ENCODE peak calls at places on chromosomes 1 and 21, in five cellular contexts. Y, F, M, I and G are unnamed samples.

GRCh38 chr1:156498447-156499193 is 2.0 kb downstream of the MEF2D start:
- DNase-seq in F (no peak), Y (no peak), I (peak; percentile 72), M (no peak), G (no peak)

GRCh38 chr1:150302338-150302737 is 8.7 kb downstream of the MRPS21 start:
- DNase-seq in I (no peak), F (no peak), Y (no peak), M (peak; percentile 53), G (no peak)

GRCh38 chr1:227604446-227604845 is 41.1 kb downstream of the ZNF678 start:
- DNase-seq in Y (no peak), I (no peak), M (no peak), F (no peak), G (no peak)

GRCh38 chr1:45880930-45881329 is 77.5 kb downstream of the MAST2 start:
- DNase-seq in F (no peak), I (peak; percentile 75), M (no peak), Y (no peak), G (no peak)

GRCh38 chr1:152497273-152497672 is 13.3 kb upstream of the LCE5A start:
- DNase-seq in M (no peak), Y (no peak), F (no peak), I (no peak), G (no peak)

GRCh38 chr1:175191654-175192053 is 922 bp downstream of the KIAA0040 start:
- DNase-seq in F (no peak), I (no peak), Y (no peak), M (no peak), G (no peak)

GRCh38 chr21:15617968-15618367 is 111.8 kb upstream of the USP25 start:
- DNase-seq in M (no peak), F (no peak), I (peak; percentile 21), Y (no peak), G (no peak)

GRCh38 chr1:226344441-226345120 is 35.6 kb upstream of the LIN9 start:
- DNase-seq in M (no peak), F (no peak), I (no peak), Y (no peak), G (no peak)

GRCh38 chr1:1118893-1119220 is 3.0 kb upstream of the C1orf159 start:
- DNase-seq in Y (no peak), F (no peak), M (no peak), I (no peak), G (no peak)

GRCh38 chr1:9400425-9401079 is 107.9 kb downstream of the SPSB1 start:
- DNase-seq in I (peak; percentile 46), Y (no peak), M (no peak), F (peak; percentile 25), G (no peak)

GRCh38 chr1:30684881-30685795 is 38.2 kb downstream of the MATN1 start:
- DNase-seq in M (no peak), F (no peak), I (no peak), Y (peak; percentile 89), G (peak; percentile 86)

GRCh38 chr1:41754540-41754939 is 164.2 kb downstream of the HIVEP3 start:
- DNase-seq in Y (no peak), M (no peak), F (no peak), I (no peak), G (no peak)

GRCh38 chr1:153617677-153618076 is 1.6 kb upstream of the S100A14 start:
- DNase-seq in M (no peak), Y (peak; percentile 49), F (peak; percentile 59), I (no peak), G (peak; percentile 75)

GRCh38 chr1:54922921-54923421 is 36.0 kb upstream of the DHCR24 start:
- DNase-seq in Y (no peak), F (no peak), M (no peak), I (no peak), G (no peak)

GRCh38 chr1:60108223-60108622 is 34.7 kb upstream of the C1orf87 start:
- DNase-seq in F (no peak), I (no peak), Y (no peak), M (no peak), G (no peak)

GRCh38 chr1:244844155-244845121 is 9.0 kb downstream of the COX20 start:
- DNase-seq in Y (no peak), I (no peak), M (no peak), F (no peak), G (no peak)

GRCh38 chr1:245645406-245645805 is 490.6 kb downstream of the KIF26B start:
- DNase-seq in M (no peak), Y (no peak), F (no peak), I (no peak), G (no peak)

GRCh38 chr1:208176654-208177053 is 67.5 kb downstream of the PLXNA2 start:
- DNase-seq in I (no peak), M (no peak), Y (no peak), F (no peak), G (no peak)

GRCh38 chr1:201585099-201585498 is 46.2 kb downstream of the NAV1 start:
- DNase-seq in Y (no peak), M (no peak), I (peak; percentile 51), F (no peak), G (no peak)

GRCh38 chr1:47883963-47884362 is 113.2 kb downstream of the TRABD2B start:
- DNase-seq in F (no peak), I (no peak), M (no peak), Y (no peak), G (no peak)

GRCh38 chr21:44708213-44708865 is 3.0 kb downstream of the TSPEAR start:
- DNase-seq in Y (no peak), I (no peak), F (no peak), M (no peak), G (peak; percentile 37)

GRCh38 chr21:31526040-31526439 is 133.5 kb upstream of the SOD1 start:
- DNase-seq in Y (no peak), F (no peak), M (no peak), I (no peak), G (no peak)

GRCh38 chr1:239858058-239858457 is 233.6 kb upstream of the FMN2 start:
- DNase-seq in F (no peak), M (no peak), Y (peak; percentile 35), I (no peak), G (no peak)

GRCh38 chr1:208324005-208324404 is 79.8 kb upstream of the PLXNA2 start:
- DNase-seq in F (no peak), M (no peak), I (no peak), Y (no peak), G (no peak)

GRCh38 chr1:192739476-192740184 is 69.2 kb upstream of the RGS2 start:
- DNase-seq in F (no peak), I (no peak), M (no peak), Y (no peak), G (no peak)

GRCh38 chr1:3876716-3877115 is 19.4 kb downstream of the DFFB start:
- DNase-seq in F (no peak), I (no peak), M (no peak), Y (no peak), G (no peak)

GRCh38 chr1:244163861-244164562 is 112.9 kb downstream of the ZBTB18 start:
- DNase-seq in F (no peak), M (no peak), I (peak; percentile 98), Y (no peak), G (no peak)

GRCh38 chr21:40176732-40177131 is 309.5 kb downstream of the PCP4 start:
- DNase-seq in Y (peak; percentile 82), M (no peak), I (no peak), F (no peak), G (no peak)

GRCh38 chr1:4317207-4317606 is 337.2 kb upstream of the AJAP1 start:
- DNase-seq in F (no peak), M (no peak), I (no peak), Y (no peak), G (no peak)